ENCODE peak calls at places on chromosomes 5 and 9, in four cellular contexts. L is IMR-90, K is H9, F is H1. Y is an unnamed sample.

GRCh38 chr9:125984461-125984860 is 237.3 kb downstream of the PBX3 start:
- DNase-seq in K (no peak), F (no peak), L (no peak), Y (no peak)

GRCh38 chr5:38640012-38640395 is 83.6 kb upstream of the LIFR start:
- DNase-seq in L (peak), K (no peak), F (no peak), Y (no peak)

GRCh38 chr9:121292051-121292450 is 24.1 kb downstream of the GSN start:
- DNase-seq in F (no peak), K (no peak), L (no peak), Y (no peak)

GRCh38 chr5:148268556-148268955 is at the start of gene SPINK13:
- DNase-seq in K (no peak), L (peak), F (no peak), Y (peak)

GRCh38 chr5:14996997-14997396 is 125.4 kb upstream of the ANKH start:
- DNase-seq in L (no peak), F (no peak), K (no peak), Y (no peak)

GRCh38 chr5:157651623-157652376 is 438 bp downstream of the SOX30 start:
- DNase-seq in L (no peak), F (peak), K (peak), Y (peak)

GRCh38 chr9:134628354-134628736 is 13.3 kb upstream of the COL5A1 start:
- DNase-seq in F (no peak), L (no peak), K (no peak), Y (no peak)

GRCh38 chr9:112033237-112034215 is 136.9 kb downstream of the UGCG start:
- DNase-seq in K (no peak), L (no peak), F (no peak), Y (no peak)

GRCh38 chr5:34697308-34698108 is 41.4 kb downstream of the RAI14 start:
- DNase-seq in K (no peak), L (no peak), F (no peak), Y (no peak)

GRCh38 chr5:34700078-34700452 is 43.9 kb downstream of the RAI14 start:
- DNase-seq in K (no peak), L (no peak), F (no peak), Y (no peak)

GRCh38 chr5:34698109-34698419 is 41.9 kb downstream of the RAI14 start:
- DNase-seq in F (no peak), K (no peak), L (no peak), Y (no peak)

GRCh38 chr5:34699155-34700077 is 43.3 kb downstream of the RAI14 start:
- DNase-seq in F (no peak), L (no peak), K (peak), Y (peak)

GRCh38 chr5:34698754-34699153 is 42.6 kb downstream of the RAI14 start:
- DNase-seq in F (no peak), L (no peak), K (no peak), Y (no peak)
- H3K23ac ChIP-seq in F (no peak), L (no peak), K (no peak), Y (no peak)

DNA sequence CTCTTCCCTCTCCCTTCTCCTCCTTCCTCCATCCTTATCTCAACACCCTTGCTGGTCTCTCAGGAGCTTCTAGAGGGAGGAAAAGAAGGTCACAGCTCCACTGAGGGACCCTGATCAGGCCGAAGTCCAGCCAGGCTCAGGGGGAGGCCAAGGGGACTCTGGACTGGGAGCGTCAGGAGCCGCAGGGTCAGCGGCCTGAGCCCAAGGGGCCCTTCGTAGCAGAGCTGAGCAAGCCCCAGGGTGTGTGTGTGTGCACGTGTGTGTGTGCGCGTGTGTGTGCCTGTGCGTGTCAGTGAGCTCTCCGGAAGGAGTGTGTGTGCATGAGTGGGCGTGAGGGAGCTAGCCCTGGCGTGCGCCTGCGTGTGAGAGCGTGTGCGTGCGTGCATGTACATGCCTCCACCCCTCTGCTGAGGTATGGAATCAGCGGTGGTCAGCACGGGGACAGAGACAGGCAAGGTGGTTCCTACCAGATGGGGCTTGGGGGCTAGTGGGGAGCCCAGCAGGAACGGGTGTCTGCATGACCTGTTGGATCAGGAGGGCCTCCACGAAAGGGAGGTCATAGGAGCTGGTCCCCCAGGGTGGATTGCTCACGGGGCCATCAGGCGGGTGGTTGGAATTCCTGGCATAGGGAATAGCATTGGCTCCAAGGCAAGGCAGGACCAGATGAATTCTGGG is 10.0 kb upstream of the AGPAT2 start:
- DNase-seq in L (no peak), F (peak), K (no peak), Y (no peak)
- H3K9ac ChIP-seq in L (no peak), F (no peak), K (no peak), Y (no peak)

GRCh38 chr5:135038202-135038828 is 4.3 kb upstream of the PITX1 start:
- DNase-seq in L (no peak), K (no peak), F (no peak), Y (no peak)
- H4K5ac ChIP-seq in L (no peak), K (no peak), F (no peak), Y (no peak)

GRCh38 chr9:13427587-13427986 is 148.1 kb upstream of the MPDZ start:
- DNase-seq in F (no peak), L (peak), K (no peak), Y (peak)

GRCh38 chr9:13429271-13429670 is 149.8 kb upstream of the MPDZ start:
- DNase-seq in K (no peak), L (no peak), F (no peak), Y (no peak)

GRCh38 chr9:13424204-13424603 is 144.7 kb upstream of the MPDZ start:
- DNase-seq in K (no peak), F (no peak), L (no peak), Y (peak)

GRCh38 chr9:13430717-13431116 is 151.2 kb upstream of the MPDZ start:
- DNase-seq in F (no peak), K (no peak), L (no peak), Y (no peak)

DNA sequence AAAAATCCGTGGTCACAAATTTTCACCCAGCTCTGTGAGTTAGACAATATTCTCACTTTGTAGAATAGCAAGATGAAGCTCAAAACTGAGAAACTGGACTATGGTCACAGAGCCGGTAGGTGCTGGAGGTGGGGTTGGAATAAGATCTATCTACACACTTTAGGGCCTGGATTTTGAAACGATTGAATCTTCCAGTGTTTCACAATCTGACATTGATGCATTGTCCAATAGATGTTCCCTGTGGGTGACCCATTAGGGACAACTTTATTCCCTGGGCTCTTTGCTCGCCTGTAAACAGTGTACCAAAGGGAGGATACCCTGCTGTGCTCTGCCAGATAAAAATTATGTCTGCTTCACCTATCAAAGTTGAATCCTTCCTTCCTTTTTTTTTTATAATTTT is 145.4 kb upstream of the MPDZ start:
- DNase-seq in F (no peak), L (no peak), K (no peak), Y (no peak)
- H3K23ac ChIP-seq in F (no peak), L (no peak), K (no peak), Y (no peak)

GRCh38 chr5:53249529-53249928 is 140.0 kb upstream of the MOCS2 start:
- DNase-seq in L (peak), F (no peak), K (no peak), Y (no peak)
- H3K9ac ChIP-seq in L (no peak), F (no peak), K (no peak), Y (no peak)

GRCh38 chr5:78626009-78626571 is 22.5 kb downstream of the LHFPL2 start:
- DNase-seq in K (no peak), F (no peak), L (peak), Y (no peak)
- H4K5ac ChIP-seq in K (no peak), F (no peak), L (no peak), Y (no peak)

GRCh38 chr5:150068961-150069618 is 17.3 kb downstream of the CSF1R start:
- DNase-seq in L (no peak), F (no peak), K (no peak), Y (no peak)

GRCh38 chr5:150068071-150068470 is 18.3 kb downstream of the CSF1R start:
- DNase-seq in K (no peak), F (no peak), L (no peak), Y (no peak)

GRCh38 chr5:150069619-150070276 is 16.6 kb downstream of the CSF1R start:
- DNase-seq in L (no peak), F (no peak), K (no peak), Y (no peak)

GRCh38 chr5:150067405-150067960 is 18.9 kb downstream of the CSF1R start:
- DNase-seq in L (no peak), K (no peak), F (no peak), Y (no peak)

DNA sequence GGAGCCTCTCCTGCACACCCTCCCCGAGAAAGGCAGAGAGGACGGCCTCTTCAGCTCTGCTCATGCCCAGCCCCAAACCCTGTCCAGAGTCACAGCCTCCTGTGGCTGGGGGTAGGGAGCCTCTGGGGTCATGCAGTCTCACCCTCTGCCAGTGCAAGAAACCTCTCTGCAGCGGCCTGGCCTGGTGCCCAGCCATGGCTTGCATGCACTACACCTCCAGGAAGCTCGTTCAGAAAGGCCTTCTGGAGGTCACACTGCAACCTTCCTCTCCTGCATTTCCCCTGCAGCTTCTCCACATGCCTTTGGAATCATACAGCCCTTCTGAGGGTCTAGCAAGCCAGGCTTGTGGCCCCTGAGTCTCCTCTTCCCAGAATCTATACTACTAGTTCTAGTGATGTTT is 17.9 kb downstream of the CSF1R start:
- DNase-seq in L (no peak), K (no peak), F (no peak), Y (no peak)
- H3K23ac ChIP-seq in L (peak), K (no peak), F (no peak), Y (no peak)

GRCh38 chr9:86723351-86723750 is 224.0 kb downstream of the GAS1 start:
- DNase-seq in F (no peak), L (no peak), K (no peak), Y (peak)
- H3K9ac ChIP-seq in F (no peak), L (no peak), K (no peak), Y (no peak)

Y was measured in mesendoderm.